ENCODE peak calls at places on chromosomes 11 and 22, in four cellular contexts. Z, U, E and M are unnamed samples.

GRCh38 chr22:43883012-43883661 is 8.7 kb downstream of the PNPLA5 start:
- DNase-seq in Z (peak; percentile 67), U (peak; percentile 81), E (peak; percentile 77), M (peak; percentile 76)

GRCh38 chr11:113176561-113176960 is 137.8 kb upstream of the TTC12 start:
- DNase-seq in Z (no peak), U (no peak), E (no peak), M (no peak)

GRCh38 chr22:29330753-29331152 is 15.3 kb upstream of the RASL10A start:
- DNase-seq in Z (no peak), U (peak; percentile 77), E (no peak), M (no peak)

GRCh38 chr11:100831929-100832480 is 144.9 kb downstream of the ARHGAP42 start:
- DNase-seq in Z (no peak), U (no peak), E (no peak), M (no peak)

GRCh38 chr11:3613998-3614741 is 27.6 kb downstream of the ART5 start:
- DNase-seq in Z (no peak), U (no peak), E (no peak), M (no peak)

GRCh38 chr22:48713266-48714205 is 1114.1 kb downstream of the BRD1 start:
- DNase-seq in Z (no peak), U (no peak), E (no peak), M (no peak)

GRCh38 chr11:12390687-12391110 is 13.3 kb downstream of the PARVA start:
- DNase-seq in Z (no peak), U (no peak), E (no peak), M (no peak)

GRCh38 chr11:61969391-61969758 is 1.9 kb upstream of the FTH1 start:
- DNase-seq in Z (no peak), U (no peak), E (no peak), M (no peak)

GRCh38 chr22:26646158-26646557 is 11.2 kb upstream of the MIAT start:
- DNase-seq in Z (no peak), U (peak; percentile 55), E (no peak), M (no peak)

GRCh38 chr22:27603823-27604190 is 197.7 kb downstream of the MN1 start:
- DNase-seq in Z (no peak), U (no peak), E (no peak), M (no peak)

GRCh38 chr11:28342704-28343103 is 234.5 kb downstream of the METTL15 start:
- DNase-seq in Z (no peak), U (peak; percentile 50), E (no peak), M (no peak)

GRCh38 chr11:18046116-18046777 is at the start of gene TPH1:
- DNase-seq in Z (no peak), U (peak; percentile 36), E (no peak), M (peak; percentile 12)

GRCh38 chr22:21646608-21647590 is 4.8 kb downstream of the SDF2L1 start:
- DNase-seq in Z (peak; percentile 72), U (peak; percentile 74), E (peak; percentile 71), M (peak; percentile 91)

GRCh38 chr11:2095542-2095941 is 43.6 kb downstream of the IGF2 start:
- DNase-seq in Z (no peak), U (no peak), E (no peak), M (no peak)

GRCh38 chr11:120867988-120868387 is 155.9 kb upstream of the TBCEL start:
- DNase-seq in Z (no peak), U (no peak), E (no peak), M (no peak)

DNA sequence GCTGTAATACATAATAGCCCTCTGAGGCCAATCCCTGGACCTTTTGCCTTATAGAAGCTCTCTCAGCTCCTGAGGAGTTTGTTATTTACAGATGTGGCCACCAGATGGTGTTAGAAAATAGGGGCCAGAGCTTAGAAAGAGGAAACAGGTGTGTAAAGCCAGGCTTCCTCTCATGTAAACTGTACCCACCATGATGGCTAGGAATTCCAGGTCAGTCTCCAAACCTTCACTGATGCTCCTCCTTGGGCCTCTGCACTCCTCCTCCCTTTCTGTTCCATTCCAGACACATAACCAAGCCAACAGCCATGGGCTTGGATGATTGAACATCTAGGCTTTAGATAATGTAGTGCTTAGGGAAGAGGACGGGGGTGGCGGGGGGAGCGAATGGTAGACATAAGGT is 39.7 kb downstream of the USP35 start:
- DNase-seq in Z (peak; percentile 51), U (peak; percentile 55), E (peak; percentile 65), M (peak; percentile 66)
- TF ChIP-seq MAZ in Z (no peak), U (no peak), E (no peak), M (peak; percentile 20)

GRCh38 chr22:42360348-42360747 is 71.9 kb downstream of the NFAM1 start:
- DNase-seq in Z (no peak), U (no peak), E (no peak), M (no peak)

GRCh38 chr22:42363851-42364250 is 68.4 kb downstream of the NFAM1 start:
- DNase-seq in Z (no peak), U (no peak), E (no peak), M (no peak)

GRCh38 chr22:42358643-42359558 is 73.3 kb downstream of the NFAM1 start:
- DNase-seq in Z (no peak), U (no peak), E (no peak), M (no peak)

GRCh38 chr22:42364641-42365336 is 67.4 kb downstream of the NFAM1 start:
- DNase-seq in Z (no peak), U (peak; percentile 29), E (no peak), M (no peak)

GRCh38 chr22:42361523-42361922 is 70.7 kb downstream of the NFAM1 start:
- DNase-seq in Z (no peak), U (no peak), E (no peak), M (no peak)
- TF ChIP-seq MAZ in Z (no peak), U (no peak), E (no peak), M (no peak)

DNA sequence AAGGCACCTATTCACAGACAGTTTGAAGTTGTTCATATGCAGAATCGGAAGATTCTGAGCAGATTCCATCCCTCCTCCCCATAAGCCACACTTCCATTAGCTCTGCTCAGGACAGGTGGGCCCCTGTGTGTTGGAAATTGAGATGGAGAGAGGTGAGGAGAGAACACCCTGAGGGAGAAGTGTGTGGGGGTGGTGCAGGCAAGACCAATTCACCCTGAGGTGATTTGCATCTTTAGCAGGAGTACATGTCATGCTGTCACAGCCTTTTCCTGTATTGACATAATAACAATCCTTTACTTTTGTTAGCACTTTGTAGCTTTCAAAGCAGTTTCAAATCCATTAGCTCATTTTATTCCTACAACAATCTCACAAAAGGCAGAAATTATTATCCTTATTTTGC is 275.9 kb downstream of the ST3GAL4 start:
- DNase-seq in Z (no peak), U (no peak), E (no peak), M (no peak)
- TF ChIP-seq MAZ in Z (no peak), U (no peak), E (no peak), M (no peak)

GRCh38 chr11:126101241-126101929 is 38.7 kb upstream of the CDON start:
- DNase-seq in Z (no peak), U (no peak), E (no peak), M (no peak)

GRCh38 chr11:126100681-126101080 is 38.0 kb upstream of the CDON start:
- DNase-seq in Z (no peak), U (no peak), E (no peak), M (no peak)

GRCh38 chr11:126101930-126102283 is 39.2 kb upstream of the CDON start:
- DNase-seq in Z (no peak), U (no peak), E (no peak), M (no peak)

GRCh38 chr11:126103150-126103549 is 40.5 kb upstream of the CDON start:
- DNase-seq in Z (no peak), U (no peak), E (no peak), M (no peak)

DNA sequence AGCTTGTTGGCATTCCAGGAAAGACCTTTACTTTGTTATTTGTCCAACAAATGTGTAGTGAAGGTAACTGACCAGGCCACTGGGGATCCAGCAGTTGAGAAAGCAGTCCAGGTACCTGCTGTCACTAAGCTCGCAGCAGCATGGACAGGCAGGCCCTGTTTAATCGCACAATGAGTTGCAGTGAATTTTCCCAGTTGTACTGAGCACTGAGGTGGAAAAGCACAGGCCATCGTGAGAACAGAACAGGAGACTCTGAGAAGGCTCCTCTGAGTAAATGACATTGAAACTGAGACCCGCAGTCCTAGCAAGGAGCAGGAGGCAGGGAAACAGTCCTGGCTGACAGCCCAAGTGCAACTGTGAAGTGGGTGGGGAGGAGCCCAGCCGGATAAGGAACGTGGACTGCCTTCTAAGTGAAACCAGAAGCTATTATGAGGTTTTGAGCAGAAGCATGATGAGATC is 39.8 kb upstream of the CDON start:
- DNase-seq in Z (no peak), U (peak; percentile 31), E (peak; percentile 25), M (peak; percentile 39)
- TF ChIP-seq MAZ in Z (no peak), U (no peak), E (no peak), M (no peak)

DNA sequence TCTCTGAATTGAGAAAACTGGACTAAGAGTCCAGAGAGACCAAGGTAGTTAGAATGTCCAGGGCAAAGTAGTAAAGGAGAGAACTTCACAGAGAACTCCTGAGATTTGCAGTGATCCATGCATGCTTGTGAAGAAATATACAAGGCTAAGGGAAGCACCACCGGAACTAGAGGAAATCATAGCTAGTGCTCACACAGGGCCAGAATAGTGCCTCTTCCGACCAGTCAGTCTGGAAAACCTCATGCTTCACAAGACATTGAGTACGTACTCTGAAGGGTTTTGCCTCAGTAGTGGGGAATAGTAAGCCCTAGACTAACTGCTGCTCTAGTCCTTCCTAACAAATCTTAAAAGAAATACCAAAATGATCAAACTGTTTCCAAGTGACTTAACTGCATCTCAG is 108.0 kb downstream of the LRRC32 start:
- DNase-seq in Z (no peak), U (no peak), E (no peak), M (no peak)
- TF ChIP-seq MAZ in Z (no peak), U (no peak), E (no peak), M (no peak)